ENCODE peak calls at places on chromosomes 4 and X, in five cellular contexts. S, L, W, I and O are unnamed samples. For H3K4me1 and H3K9me3, the result is how much of the 10 kb centered on the place peaks cover.

GRCh38 chr4:181261279-181261678 is 981.9 kb upstream of the TENM3 start:
- DNase-seq in S (no peak), L (no peak), W (no peak), I (no peak), O (no peak)

GRCh38 chr4:126209117-126209516 is 894.4 kb downstream of the FAT4 start:
- DNase-seq in S (no peak), L (peak), W (no peak), I (no peak), O (no peak)

GRCh38 chrX:150587585-150588503 is 19.4 kb downstream of the MTM1 start:
- DNase-seq in S (no peak), L (peak), W (no peak), I (no peak), O (no peak)

GRCh38 chr4:127400736-127401346 is 231.9 kb upstream of the INTU start:
- DNase-seq in S (peak), L (peak), W (peak), I (peak), O (peak)

GRCh38 chrX:106933538-106933961 is 13.3 kb downstream of the CLDN2 start:
- DNase-seq in S (peak), L (no peak), W (peak), I (peak), O (peak)

GRCh38 chr4:156422576-156422975 is 468.9 kb upstream of the CTSO start:
- DNase-seq in S (no peak), L (peak), W (no peak), I (no peak), O (no peak)

GRCh38 chrX:107683124-107683895 is 55.0 kb downstream of the PRPS1 start:
- DNase-seq in S (no peak), L (peak), W (peak), I (no peak), O (peak)

GRCh38 chr4:40227284-40227683 is 30.5 kb downstream of the RHOH start:
- DNase-seq in S (no peak), L (no peak), W (no peak), I (no peak), O (no peak)

GRCh38 chrX:7110821-7111276 is 36.7 kb upstream of the STS start:
- DNase-seq in S (no peak), L (no peak), W (no peak), I (no peak), O (no peak)

GRCh38 chr4:177393236-177393635 is 49.0 kb downstream of the AGA start:
- DNase-seq in S (no peak), L (no peak), W (no peak), I (no peak), O (no peak)

GRCh38 chr4:2006956-2007653 is 1.7 kb downstream of the NELFA start:
- DNase-seq in S (no peak), L (no peak), W (peak), I (peak), O (no peak)

GRCh38 chr4:83906561-83906960 is 370.7 kb downstream of the GPAT3 start:
- DNase-seq in S (no peak), L (peak), W (no peak), I (no peak), O (no peak)

GRCh38 chrX:66110112-66110511 is 53.9 kb upstream of the HEPH start:
- DNase-seq in S (no peak), L (peak), W (peak), I (no peak), O (no peak)

GRCh38 chr4:156109943-156110925 is 156.6 kb upstream of the CTSO start:
- DNase-seq in S (no peak), L (peak), W (peak), I (no peak), O (peak)

GRCh38 chr4:72744103-72744725 is 175.2 kb upstream of the ADAMTS3 start:
- DNase-seq in S (no peak), L (no peak), W (no peak), I (no peak), O (no peak)

GRCh38 chrX:75155830-75156525 is at the start of gene ABCB7:
- DNase-seq in S (peak), L (peak), W (peak), I (peak), O (peak)

GRCh38 chr4:53185853-53186590 is 179.8 kb downstream of the SCFD2 start:
- DNase-seq in S (no peak), L (peak), W (no peak), I (no peak), O (no peak)

GRCh38 chr4:158814636-158815035 is 45.8 kb downstream of the FNIP2 start:
- DNase-seq in S (no peak), L (peak), W (no peak), I (no peak), O (no peak)

GRCh38 chr4:88799900-88800299 is 102.3 kb upstream of the NAP1L5 start:
- DNase-seq in S (no peak), L (no peak), W (no peak), I (no peak), O (no peak)

GRCh38 chr4:19832388-19832787 is 419.3 kb upstream of the SLIT2 start:
- DNase-seq in S (no peak), L (peak), W (peak), I (no peak), O (no peak)

GRCh38 chr4:21363701-21364100 is 584.9 kb downstream of the KCNIP4 start:
- DNase-seq in S (no peak), L (no peak), W (no peak), I (no peak), O (no peak)

GRCh38 chr4:145755802-145756201 is 75.9 kb downstream of the C4orf51 start:
- DNase-seq in S (no peak), L (peak), W (no peak), I (no peak), O (no peak)

GRCh38 chr4:108160741-108161352 is 7.9 kb downstream of the LEF1 start:
- DNase-seq in S (no peak), L (no peak), W (no peak), I (no peak), O (no peak)

GRCh38 chr4:147590249-147590920 is 26.8 kb upstream of the TMEM184C start:
- DNase-seq in S (peak), L (peak), W (peak), I (peak), O (peak)

GRCh38 chr4:41157009-41157408 is 57.3 kb downstream of the APBB2 start:
- DNase-seq in S (no peak), L (no peak), W (no peak), I (no peak), O (no peak)

GRCh38 chr4:6427439-6428090 is 44.8 kb downstream of the PPP2R2C start:
- DNase-seq in S (no peak), L (no peak), W (no peak), I (no peak), O (no peak)

GRCh38 chrX:154372612-154373022 is 1.8 kb downstream of the FLNA start:
- DNase-seq in S (no peak), L (peak), W (peak), I (peak), O (peak)

GRCh38 chr4:47486306-47486705 is 1.2 kb downstream of the ATP10D start:
- DNase-seq in S (no peak), L (peak), W (peak), I (no peak), O (no peak)

GRCh38 chr4:8541981-8542715 is 38.0 kb upstream of the GPR78 start:
- DNase-seq in S (no peak), L (no peak), W (no peak), I (no peak), O (no peak)

DNA sequence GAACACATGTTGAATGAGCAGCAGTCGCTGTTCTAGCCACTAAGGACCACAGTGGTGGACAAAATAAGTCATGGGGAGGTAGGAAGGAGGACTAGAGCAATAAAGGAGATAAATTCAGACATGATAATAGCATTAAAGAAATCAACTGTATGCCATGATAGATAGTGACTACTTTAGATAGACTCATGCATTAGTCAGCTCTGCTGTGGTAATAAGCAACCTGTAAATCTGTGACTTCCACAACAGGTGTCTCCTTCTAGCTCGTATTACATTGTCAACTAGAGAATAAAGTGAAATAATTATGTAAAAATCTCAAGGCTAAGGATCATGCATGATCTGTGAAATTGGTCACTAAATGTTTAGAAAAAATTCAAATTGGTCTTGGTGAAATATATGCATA is 77.9 kb downstream of the WWC2 start:
- DNase-seq in S (no peak), L (no peak), W (no peak), I (no peak), O (no peak)
- H3K4me1 ChIP-seq in S (half or more), L (half or more), W (under half), I (half or more), O (under half)

DNA sequence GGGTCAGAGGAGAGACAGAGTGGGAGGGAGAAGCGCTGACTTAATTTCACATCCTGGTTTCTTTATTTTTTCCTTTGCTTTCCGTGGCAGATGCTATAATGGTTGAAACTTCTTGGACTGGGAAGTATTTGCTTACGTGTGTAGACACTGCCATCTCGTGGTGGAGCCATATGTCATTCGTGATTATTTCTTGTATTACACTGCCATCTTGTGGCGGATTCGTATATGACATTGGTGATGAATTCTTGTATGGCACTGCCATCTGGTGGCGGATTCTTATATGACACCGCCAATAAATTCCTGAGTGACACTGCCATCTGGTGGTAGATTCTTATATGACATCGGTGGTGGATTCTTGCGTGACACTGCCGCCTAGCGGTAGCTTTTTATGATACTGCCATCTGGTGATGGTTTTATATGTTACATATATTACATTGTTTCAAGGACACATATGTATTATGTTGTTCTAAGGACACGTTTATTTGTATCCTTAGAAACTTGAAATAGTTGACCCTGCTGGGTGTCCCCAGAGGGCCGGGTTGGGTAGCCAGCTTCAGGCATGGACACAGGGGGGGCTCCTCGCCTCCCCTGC is 37.3 kb upstream of the CLCN4 start:
- DNase-seq in S (no peak), L (peak), W (peak), I (peak), O (peak)
- H3K9me3 ChIP-seq in S (under half), L (under half), W (under half), I (under half), O (under half)

GRCh38 chrX:136476501-136476900 is 11.2 kb upstream of the BRS3 start:
- DNase-seq in S (no peak), L (no peak), W (no peak), I (no peak), O (no peak)
- H3K4me1 ChIP-seq in S (under half), L (under half), W (under half), I (under half), O (under half)

DNA sequence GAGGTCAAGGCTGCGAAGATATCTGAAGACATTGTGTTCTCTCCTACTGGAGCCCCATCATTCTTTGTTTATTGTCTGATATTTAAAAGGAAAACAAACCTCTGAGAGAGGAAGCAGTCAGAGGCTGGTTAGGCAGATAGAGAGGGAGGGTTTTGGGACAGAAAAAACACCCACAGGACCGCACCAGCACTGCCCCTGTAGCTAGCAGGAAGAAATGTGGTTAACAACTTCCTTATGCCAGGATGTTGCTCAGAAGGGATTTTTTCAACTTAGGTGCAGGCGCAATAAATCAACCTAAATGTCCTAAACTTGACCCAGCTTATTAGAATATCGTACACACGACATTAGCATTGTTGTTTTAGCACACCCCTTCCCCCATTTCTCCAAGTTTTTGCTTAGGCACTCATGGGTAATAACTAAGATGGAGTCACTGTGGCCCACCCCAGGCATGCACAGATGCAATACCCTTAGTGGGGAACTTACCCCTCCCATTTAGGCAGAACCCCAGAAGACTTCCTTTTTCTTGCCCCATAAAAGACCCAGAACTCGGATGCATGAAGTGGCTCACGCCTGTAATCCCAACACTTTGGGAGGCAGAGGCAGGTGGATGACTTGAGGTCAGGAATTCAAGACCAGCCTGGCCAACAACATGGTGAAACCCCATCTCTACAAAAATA is 2.8 kb upstream of the ZNF718 start:
- DNase-seq in S (no peak), L (no peak), W (no peak), I (no peak), O (no peak)
- H3K9me3 ChIP-seq in S (under half), L (under half), W (half or more), I (half or more), O (under half)

GRCh38 chrX:131564553-131565229 is 20.8 kb downstream of the OR13H1 start:
- DNase-seq in S (no peak), L (no peak), W (peak), I (no peak), O (no peak)

GRCh38 chrX:131571348-131571747 is 27.5 kb downstream of the OR13H1 start:
- DNase-seq in S (no peak), L (no peak), W (peak), I (no peak), O (no peak)

GRCh38 chrX:131565909-131566308 is 22.0 kb downstream of the OR13H1 start:
- DNase-seq in S (no peak), L (no peak), W (peak), I (no peak), O (no peak)
- H3K4me1 ChIP-seq in S (under half), L (under half), W (under half), I (under half), O (under half)

GRCh38 chrX:47918274-47918673 is 81.6 kb downstream of the ZNF81 start:
- DNase-seq in S (no peak), L (no peak), W (no peak), I (no peak), O (no peak)
- H3K9me3 ChIP-seq in S (under half), L (under half), W (half or more), I (under half), O (under half)

GRCh38 chrX:38256019-38256418 is 35.3 kb upstream of the SRPX start:
- DNase-seq in S (no peak), L (no peak), W (no peak), I (no peak), O (no peak)
- H3K4me1 ChIP-seq in S (under half), L (under half), W (under half), I (under half), O (under half)

DNA sequence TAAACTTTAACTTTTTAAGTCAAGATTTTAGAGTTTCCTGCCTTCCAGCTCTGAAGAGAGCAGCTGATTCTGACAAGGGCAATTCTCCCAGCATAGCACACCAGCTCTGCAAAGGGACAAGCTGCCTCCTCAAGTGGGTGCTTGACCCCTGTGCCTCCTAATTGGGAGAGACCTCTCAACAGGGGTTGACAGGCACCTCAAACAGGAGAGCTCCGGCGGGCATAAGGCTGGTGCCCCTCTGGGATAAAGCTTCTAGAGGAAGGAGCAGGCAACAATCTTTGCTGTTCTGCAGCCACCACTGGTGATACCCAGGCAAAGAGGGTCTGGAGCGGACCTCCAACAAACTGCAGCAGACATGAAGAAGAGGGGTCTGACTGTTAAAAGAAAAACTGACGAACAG is 872.9 kb upstream of the PCDH10 start:
- DNase-seq in S (no peak), L (no peak), W (no peak), I (no peak), O (no peak)
- H3K9me3 ChIP-seq in S (under half), L (under half), W (under half), I (under half), O (under half)

GRCh38 chr4:77155631-77156345 is 1.2 kb upstream of the CCNG2 start:
- DNase-seq in S (no peak), L (no peak), W (no peak), I (no peak), O (no peak)
- H3K4me1 ChIP-seq in S (under half), L (under half), W (under half), I (under half), O (under half)

DNA sequence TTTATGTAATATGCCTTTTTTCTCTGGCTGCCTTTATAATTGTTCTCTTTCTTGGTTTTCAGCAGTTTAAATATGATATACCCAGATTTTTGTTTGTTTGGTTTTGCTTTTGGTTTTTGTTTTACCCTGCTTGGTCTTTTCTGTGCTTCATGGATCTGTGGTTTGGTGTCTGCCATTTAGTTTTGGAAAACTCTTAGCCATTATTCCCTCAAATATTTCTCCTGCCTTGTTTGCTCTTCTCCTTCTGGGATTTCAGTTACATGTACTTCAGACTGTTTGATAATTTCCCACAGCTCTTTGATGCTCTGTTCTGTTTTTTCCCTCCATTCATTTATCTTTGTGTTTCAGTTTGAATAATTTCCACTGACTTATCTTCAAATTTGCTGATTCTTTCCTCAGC is 223.1 kb upstream of the BCOR start:
- DNase-seq in S (no peak), L (no peak), W (no peak), I (no peak), O (no peak)
- H3K9me3 ChIP-seq in S (under half), L (under half), W (half or more), I (under half), O (under half)